ENCODE peak calls at places on chromosomes 1 and 21, in four cellular contexts. G, Z, H and S are unnamed samples.

GRCh38 chr21:39602793-39603192 is 9.9 kb upstream of the B3GALT5 start:
- DNase-seq in G (no peak), Z (no peak), H (no peak), S (no peak)

GRCh38 chr1:150808134-150808533 is at the start of gene CTSK:
- DNase-seq in G (no peak), Z (no peak), H (no peak), S (no peak)

GRCh38 chr1:205535866-205536758 is 31.6 kb downstream of the CDK18 start:
- DNase-seq in H (no peak), Z (no peak), G (no peak), S (no peak)

GRCh38 chr1:241918879-241919278 is 38.7 kb upstream of the BECN2 start:
- DNase-seq in G (no peak), Z (no peak), H (no peak), S (no peak)

GRCh38 chr1:1554926-1555915 is 14.8 kb upstream of the TMEM240 start:
- DNase-seq in Z (peak; percentile 54), H (no peak), G (no peak), S (no peak)

GRCh38 chr1:24468605-24469004 is 34.0 kb upstream of the RCAN3 start:
- DNase-seq in G (no peak), H (no peak), Z (no peak), S (no peak)

GRCh38 chr1:8822383-8823294 is 5.2 kb upstream of the RERE start:
- DNase-seq in H (no peak), G (peak; percentile 59), Z (peak; percentile 73), S (no peak)

GRCh38 chr1:11302366-11302765 is 29.4 kb downstream of the UBIAD1 start:
- DNase-seq in Z (no peak), G (no peak), H (no peak), S (no peak)

GRCh38 chr1:13781907-13782633 is 82.1 kb downstream of the PRDM2 start:
- DNase-seq in H (no peak), G (peak; percentile 48), Z (no peak), S (no peak)

GRCh38 chr1:203691454-203691853 is 64.8 kb downstream of the ATP2B4 start:
- DNase-seq in H (no peak), Z (no peak), G (no peak), S (no peak)

GRCh38 chr1:203906932-203907331 is 45.5 kb downstream of the SNRPE start:
- DNase-seq in Z (peak; percentile 77), H (no peak), G (peak; percentile 66), S (no peak)

GRCh38 chr1:37657620-37658412 is 23.1 kb upstream of the RSPO1 start:
- DNase-seq in H (no peak), Z (no peak), G (no peak), S (no peak)

GRCh38 chr1:8026976-8027747 is 1.1 kb upstream of the ERRFI1 start:
- DNase-seq in G (no peak), Z (no peak), H (no peak), S (no peak)

GRCh38 chr1:163379801-163380200 is 58.0 kb downstream of the NUF2 start:
- DNase-seq in H (no peak), Z (no peak), G (no peak), S (no peak)

GRCh38 chr1:44326066-44326701 is 28.9 kb downstream of the ERI3 start:
- DNase-seq in H (no peak), Z (no peak), G (no peak), S (no peak)

GRCh38 chr1:156794506-156795373 is 21.9 kb downstream of the SH2D2A start:
- DNase-seq in G (no peak), Z (no peak), H (no peak), S (no peak)

GRCh38 chr1:156795787-156796186 is 20.9 kb downstream of the SH2D2A start:
- DNase-seq in G (no peak), Z (no peak), H (no peak), S (no peak)

GRCh38 chr1:156795374-156795733 is 21.3 kb downstream of the SH2D2A start:
- DNase-seq in G (no peak), H (no peak), Z (no peak), S (no peak)

GRCh38 chr1:156796340-156797097 is 20.1 kb downstream of the SH2D2A start:
- DNase-seq in Z (no peak), H (peak; percentile 24), G (no peak), S (no peak)

DNA sequence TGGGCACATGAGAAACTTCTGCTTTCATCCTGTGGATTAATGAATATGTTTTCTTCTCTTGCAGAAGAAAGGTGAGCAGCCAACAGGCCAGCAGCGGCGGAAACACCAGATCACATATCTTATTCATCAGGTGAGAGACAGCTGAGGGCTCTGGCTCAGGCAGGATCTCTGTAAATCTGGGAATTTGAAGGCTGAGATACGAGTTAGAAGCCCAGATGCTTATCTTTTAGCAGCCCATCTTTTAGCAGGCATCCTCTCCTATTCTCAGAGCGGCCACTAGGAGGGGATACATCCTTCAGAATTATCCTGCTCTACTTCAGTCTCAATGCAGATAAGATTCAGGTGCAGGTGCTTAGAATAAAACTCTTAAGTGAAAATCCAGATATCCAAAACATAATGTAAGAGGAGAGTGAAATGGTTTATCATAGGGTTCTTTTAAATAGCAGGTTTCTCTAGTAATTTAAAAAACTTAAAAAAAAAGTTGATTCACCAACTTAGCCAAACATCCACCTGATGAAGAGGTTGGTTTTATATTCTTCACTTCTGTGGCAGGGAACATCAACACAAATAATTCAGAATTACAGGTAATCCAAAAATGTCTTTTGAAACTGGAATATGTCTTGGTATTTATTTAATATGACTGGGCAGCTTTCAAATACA is 19.3 kb downstream of the SH2D2A start:
- DNase-seq in Z (no peak), G (peak; percentile 26), H (peak; percentile 69), S (peak; percentile 65)
- TF ChIP-seq CTCF in Z (peak; percentile 87), G (peak; percentile 94), H (peak; percentile 82), S (peak; percentile 56)

GRCh38 chr1:196059210-196059609 is 549.0 kb downstream of the KCNT2 start:
- DNase-seq in G (no peak), H (no peak), Z (no peak), S (no peak)
- TF ChIP-seq CTCF in G (no peak), H (no peak), Z (no peak), S (no peak)

GRCh38 chr1:160149235-160149634 is 2.2 kb upstream of the ATP1A4 start:
- DNase-seq in G (no peak), H (no peak), Z (no peak), S (no peak)
- TF ChIP-seq CTCF in G (no peak), H (no peak), Z (no peak), S (no peak)

GRCh38 chr1:18232052-18232451 is 124.5 kb downstream of the IGSF21 start:
- DNase-seq in Z (no peak), G (no peak), H (peak; percentile 18), S (no peak)
- TF ChIP-seq CTCF in Z (peak; percentile 36), G (peak; percentile 32), H (peak; percentile 29), S (no peak)

GRCh38 chr1:230243583-230244377 is 176.7 kb downstream of the GALNT2 start:
- DNase-seq in H (no peak), Z (no peak), G (no peak), S (no peak)

GRCh38 chr1:230240446-230241076 is 173.5 kb downstream of the GALNT2 start:
- DNase-seq in H (peak; percentile 7), Z (no peak), G (no peak), S (no peak)

GRCh38 chr1:230246551-230246950 is 179.5 kb downstream of the GALNT2 start:
- DNase-seq in G (no peak), Z (no peak), H (no peak), S (no peak)

GRCh38 chr1:230242317-230242716 is 175.3 kb downstream of the GALNT2 start:
- DNase-seq in Z (no peak), H (no peak), G (no peak), S (no peak)

GRCh38 chr1:230243146-230243545 is 176.1 kb downstream of the GALNT2 start:
- DNase-seq in Z (no peak), H (no peak), G (no peak), S (no peak)
- TF ChIP-seq CTCF in Z (no peak), H (no peak), G (no peak), S (no peak)

GRCh38 chr1:46596036-46596435 is 8.0 kb downstream of the MKNK1 start:
- DNase-seq in H (no peak), G (no peak), Z (no peak), S (no peak)
- TF ChIP-seq CTCF in H (no peak), G (no peak), Z (no peak), S (no peak)

GRCh38 chr1:34597877-34598514 is 156.9 kb upstream of the GJB5 start:
- DNase-seq in G (peak; percentile 16), Z (peak; percentile 5), H (peak; percentile 78), S (peak; percentile 81)
- TF ChIP-seq CTCF in G (peak; percentile 87), Z (peak; percentile 88), H (peak; percentile 97), S (peak; percentile 94)

GRCh38 chr1:171939730-171940129 is 98.4 kb downstream of the DNM3 start:
- DNase-seq in G (no peak), Z (no peak), H (no peak), S (no peak)
- TF ChIP-seq CTCF in G (no peak), Z (no peak), H (no peak), S (no peak)

GRCh38 chr1:235056937-235057336 is 71.7 kb downstream of the TOMM20 start:
- DNase-seq in Z (no peak), H (no peak), G (no peak), S (peak; percentile 9)
- TF ChIP-seq CTCF in Z (peak; percentile 2), H (no peak), G (no peak), S (no peak)